ENCODE peak calls at places on chromosome 11, in ten cellular contexts. One of them, this sample, is unnamed.

GRCh38 chr11:127619946-127620345 is 619.4 kb upstream of the KIRREL3 start:
- DNase-seq in LNCaP clone FGC: no peak
- DNase-seq in AG04450: no peak
- DNase-seq in colonic mucosa: no peak
- DNase-seq in cardiac fibroblast: no peak
- DNase-seq in AG04449: no peak
- DNase-seq in fibroblast of pulmonary artery: no peak
- DNase-seq in NB4: no peak
- DNase-seq in AG10803: no peak
- DNase-seq in sigmoid colon: no peak
- DNase-seq in this sample: no peak

GRCh38 chr11:64842366-64842759 is 2.1 kb downstream of the CDC42BPG start:
- DNase-seq in LNCaP clone FGC: no peak
- DNase-seq in AG04450: no peak
- DNase-seq in colonic mucosa: no peak
- DNase-seq in cardiac fibroblast: no peak
- DNase-seq in AG04449: no peak
- DNase-seq in fibroblast of pulmonary artery: no peak
- DNase-seq in NB4: no peak
- DNase-seq in AG10803: no peak
- DNase-seq in sigmoid colon: no peak
- DNase-seq in this sample: no peak

GRCh38 chr11:122145715-122146274 is 29.8 kb upstream of the BLID start:
- DNase-seq in LNCaP clone FGC: no peak
- DNase-seq in AG04450: no peak
- DNase-seq in colonic mucosa: no peak
- DNase-seq in cardiac fibroblast: no peak
- DNase-seq in AG04449: no peak
- DNase-seq in fibroblast of pulmonary artery: no peak
- DNase-seq in NB4: no peak
- DNase-seq in AG10803: no peak
- DNase-seq in sigmoid colon: no peak
- DNase-seq in this sample: no peak

GRCh38 chr11:68677432-68677831 is 6.9 kb upstream of the GAL start:
- DNase-seq in LNCaP clone FGC: no peak
- DNase-seq in AG04450: peak
- DNase-seq in colonic mucosa: no peak
- DNase-seq in cardiac fibroblast: peak
- DNase-seq in AG04449: peak
- DNase-seq in fibroblast of pulmonary artery: peak
- DNase-seq in NB4: peak
- DNase-seq in AG10803: peak
- DNase-seq in sigmoid colon: peak
- DNase-seq in this sample: peak

GRCh38 chr11:75896843-75897419 is 81.9 kb downstream of the UVRAG start:
- DNase-seq in LNCaP clone FGC: no peak
- DNase-seq in AG04450: peak
- DNase-seq in colonic mucosa: no peak
- DNase-seq in cardiac fibroblast: peak
- DNase-seq in AG04449: peak
- DNase-seq in fibroblast of pulmonary artery: peak
- DNase-seq in NB4: peak
- DNase-seq in AG10803: peak
- DNase-seq in sigmoid colon: no peak
- DNase-seq in this sample: peak

GRCh38 chr11:25910090-25910489 is 421.8 kb upstream of the ANO3 start:
- DNase-seq in LNCaP clone FGC: no peak
- DNase-seq in AG04450: no peak
- DNase-seq in colonic mucosa: no peak
- DNase-seq in cardiac fibroblast: no peak
- DNase-seq in AG04449: no peak
- DNase-seq in fibroblast of pulmonary artery: no peak
- DNase-seq in NB4: no peak
- DNase-seq in AG10803: no peak
- DNase-seq in sigmoid colon: no peak
- DNase-seq in this sample: no peak

GRCh38 chr11:68312780-68313573 is 586 bp downstream of the LRP5 start:
- DNase-seq in LNCaP clone FGC: no peak
- DNase-seq in AG04450: no peak
- DNase-seq in colonic mucosa: no peak
- DNase-seq in cardiac fibroblast: no peak
- DNase-seq in AG04449: no peak
- DNase-seq in fibroblast of pulmonary artery: no peak
- DNase-seq in NB4: peak
- DNase-seq in AG10803: no peak
- DNase-seq in sigmoid colon: no peak
- DNase-seq in this sample: no peak

GRCh38 chr11:67466367-67466766 is 2.7 kb downstream of the TMEM134 start:
- DNase-seq in LNCaP clone FGC: no peak
- DNase-seq in AG04450: no peak
- DNase-seq in colonic mucosa: no peak
- DNase-seq in cardiac fibroblast: no peak
- DNase-seq in AG04449: no peak
- DNase-seq in fibroblast of pulmonary artery: no peak
- DNase-seq in NB4: no peak
- DNase-seq in AG10803: no peak
- DNase-seq in sigmoid colon: no peak
- DNase-seq in this sample: no peak

GRCh38 chr11:18056561-18057181 is 10.6 kb upstream of the TPH1 start:
- DNase-seq in LNCaP clone FGC: no peak
- DNase-seq in AG04450: no peak
- DNase-seq in colonic mucosa: no peak
- DNase-seq in cardiac fibroblast: no peak
- DNase-seq in AG04449: no peak
- DNase-seq in fibroblast of pulmonary artery: no peak
- DNase-seq in NB4: no peak
- DNase-seq in AG10803: no peak
- DNase-seq in sigmoid colon: no peak
- DNase-seq in this sample: no peak

GRCh38 chr11:85680897-85681296 is 5.1 kb downstream of the CCDC89 start:
- DNase-seq in LNCaP clone FGC: no peak
- DNase-seq in AG04450: no peak
- DNase-seq in colonic mucosa: no peak
- DNase-seq in cardiac fibroblast: no peak
- DNase-seq in AG04449: no peak
- DNase-seq in fibroblast of pulmonary artery: no peak
- DNase-seq in NB4: no peak
- DNase-seq in AG10803: no peak
- DNase-seq in sigmoid colon: no peak
- DNase-seq in this sample: no peak

GRCh38 chr11:63866211-63866610 is 27.3 kb downstream of the MARK2 start:
- DNase-seq in LNCaP clone FGC: peak
- DNase-seq in AG04450: no peak
- DNase-seq in colonic mucosa: peak
- DNase-seq in cardiac fibroblast: peak
- DNase-seq in AG04449: no peak
- DNase-seq in fibroblast of pulmonary artery: peak
- DNase-seq in NB4: peak
- DNase-seq in AG10803: peak
- DNase-seq in sigmoid colon: peak
- DNase-seq in this sample: no peak

GRCh38 chr11:68039526-68040086 is 781 bp downstream of the TCIRG1 start:
- DNase-seq in LNCaP clone FGC: no peak
- DNase-seq in AG04450: no peak
- DNase-seq in colonic mucosa: no peak
- DNase-seq in cardiac fibroblast: no peak
- DNase-seq in AG04449: no peak
- DNase-seq in fibroblast of pulmonary artery: no peak
- DNase-seq in NB4: no peak
- DNase-seq in AG10803: no peak
- DNase-seq in sigmoid colon: peak
- DNase-seq in this sample: no peak

GRCh38 chr11:84947970-84948600 is 679.1 kb downstream of the DLG2 start:
- DNase-seq in LNCaP clone FGC: no peak
- DNase-seq in AG04450: no peak
- DNase-seq in colonic mucosa: no peak
- DNase-seq in cardiac fibroblast: peak
- DNase-seq in AG04449: no peak
- DNase-seq in fibroblast of pulmonary artery: peak
- DNase-seq in NB4: no peak
- DNase-seq in AG10803: peak
- DNase-seq in sigmoid colon: no peak
- DNase-seq in this sample: no peak

GRCh38 chr11:100830978-100831732 is 144.1 kb downstream of the ARHGAP42 start:
- DNase-seq in LNCaP clone FGC: no peak
- DNase-seq in AG04450: no peak
- DNase-seq in colonic mucosa: no peak
- DNase-seq in cardiac fibroblast: peak
- DNase-seq in AG04449: peak
- DNase-seq in fibroblast of pulmonary artery: peak
- DNase-seq in NB4: no peak
- DNase-seq in AG10803: peak
- DNase-seq in sigmoid colon: no peak
- DNase-seq in this sample: peak

GRCh38 chr11:128398517-128399152 is 188.7 kb downstream of the ETS1 start:
- DNase-seq in LNCaP clone FGC: no peak
- DNase-seq in AG04450: no peak
- DNase-seq in colonic mucosa: no peak
- DNase-seq in cardiac fibroblast: no peak
- DNase-seq in AG04449: no peak
- DNase-seq in fibroblast of pulmonary artery: no peak
- DNase-seq in NB4: no peak
- DNase-seq in AG10803: no peak
- DNase-seq in sigmoid colon: no peak
- DNase-seq in this sample: no peak

GRCh38 chr11:33802414-33802950 is 28.2 kb upstream of the FBXO3 start:
- DNase-seq in LNCaP clone FGC: peak
- DNase-seq in AG04450: peak
- DNase-seq in colonic mucosa: peak
- DNase-seq in cardiac fibroblast: peak
- DNase-seq in AG04449: peak
- DNase-seq in fibroblast of pulmonary artery: peak
- DNase-seq in NB4: peak
- DNase-seq in AG10803: peak
- DNase-seq in sigmoid colon: peak
- DNase-seq in this sample: peak

GRCh38 chr11:11701070-11701469 is 79.3 kb upstream of the GALNT18 start:
- DNase-seq in LNCaP clone FGC: no peak
- DNase-seq in AG04450: peak
- DNase-seq in colonic mucosa: no peak
- DNase-seq in cardiac fibroblast: no peak
- DNase-seq in AG04449: no peak
- DNase-seq in fibroblast of pulmonary artery: peak
- DNase-seq in NB4: no peak
- DNase-seq in AG10803: peak
- DNase-seq in sigmoid colon: no peak
- DNase-seq in this sample: no peak
- TF ChIP-seq CTCF in LNCaP clone FGC: no peak
- TF ChIP-seq CTCF in AG04450: no peak
- TF ChIP-seq CTCF in colonic mucosa: no peak
- TF ChIP-seq CTCF in cardiac fibroblast: no peak
- TF ChIP-seq CTCF in AG04449: no peak
- TF ChIP-seq CTCF in fibroblast of pulmonary artery: no peak
- TF ChIP-seq CTCF in NB4: no peak
- TF ChIP-seq CTCF in AG10803: no peak
- TF ChIP-seq CTCF in sigmoid colon: no peak
- TF ChIP-seq CTCF in this sample: no peak

GRCh38 chr11:60992842-60993409 is 21.4 kb downstream of the CD6 start:
- DNase-seq in LNCaP clone FGC: no peak
- DNase-seq in AG04450: no peak
- DNase-seq in colonic mucosa: no peak
- DNase-seq in cardiac fibroblast: peak
- DNase-seq in AG04449: no peak
- DNase-seq in fibroblast of pulmonary artery: no peak
- DNase-seq in NB4: no peak
- DNase-seq in AG10803: no peak
- DNase-seq in sigmoid colon: no peak
- DNase-seq in this sample: no peak
- H3K4me3 ChIP-seq in LNCaP clone FGC: no peak
- H3K4me3 ChIP-seq in AG04450: no peak
- H3K4me3 ChIP-seq in colonic mucosa: no peak
- H3K4me3 ChIP-seq in cardiac fibroblast: no peak
- H3K4me3 ChIP-seq in AG04449: no peak
- H3K4me3 ChIP-seq in fibroblast of pulmonary artery: no peak
- H3K4me3 ChIP-seq in NB4: no peak
- H3K4me3 ChIP-seq in AG10803: no peak
- H3K4me3 ChIP-seq in sigmoid colon: no peak
- H3K4me3 ChIP-seq in this sample: no peak

DNA sequence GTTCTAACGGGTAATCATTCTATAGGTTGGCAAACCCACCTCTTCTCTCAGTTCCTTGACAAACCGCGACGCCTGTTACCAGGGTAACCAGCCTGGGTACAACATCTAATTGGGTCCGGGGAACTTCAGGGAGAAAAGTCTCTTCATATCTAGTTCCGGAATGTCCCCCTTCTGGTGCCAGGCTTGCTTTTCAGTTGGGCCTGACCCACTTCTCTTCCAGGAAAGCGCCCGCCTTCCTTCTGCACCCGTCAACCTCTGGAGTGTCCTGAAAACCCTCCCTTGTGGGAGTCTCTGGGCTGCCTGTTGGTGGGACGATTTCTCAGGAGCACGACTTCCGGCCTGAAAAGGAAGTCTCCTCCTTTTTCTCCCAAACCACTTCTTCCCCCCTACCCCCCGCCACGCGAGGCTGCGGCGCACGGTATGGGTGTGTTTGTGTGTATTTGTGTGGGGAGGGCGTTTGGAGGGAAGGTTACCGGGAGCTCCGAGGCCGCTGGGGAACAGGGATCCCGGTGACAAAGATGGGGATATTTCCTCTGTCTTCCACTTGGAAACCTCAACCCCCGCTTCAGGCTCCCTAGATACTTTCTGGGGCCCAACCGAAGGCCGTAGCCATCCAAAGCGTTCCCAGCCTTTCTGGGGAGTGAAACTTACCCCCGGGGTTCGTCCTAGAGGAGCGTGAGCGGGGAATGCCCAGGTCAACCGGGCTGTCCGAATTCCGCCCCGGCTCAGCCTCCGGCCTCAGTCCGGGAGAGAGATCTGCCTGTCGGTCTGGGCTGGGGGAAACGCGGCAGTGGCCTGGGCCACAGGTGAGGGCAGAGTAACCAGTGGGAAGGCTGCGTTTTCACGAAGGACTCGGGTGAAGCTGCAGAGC is at the start of the genes NKAPD1 and PIH1D2:
- DNase-seq in LNCaP clone FGC: peak
- DNase-seq in AG04450: peak
- DNase-seq in colonic mucosa: peak
- DNase-seq in cardiac fibroblast: peak
- DNase-seq in AG04449: peak
- DNase-seq in fibroblast of pulmonary artery: peak
- DNase-seq in NB4: peak
- DNase-seq in AG10803: peak
- DNase-seq in sigmoid colon: peak
- DNase-seq in this sample: peak
- TF ChIP-seq CTCF in LNCaP clone FGC: no peak
- TF ChIP-seq CTCF in AG04450: peak
- TF ChIP-seq CTCF in colonic mucosa: no peak
- TF ChIP-seq CTCF in cardiac fibroblast: peak
- TF ChIP-seq CTCF in AG04449: no peak
- TF ChIP-seq CTCF in fibroblast of pulmonary artery: peak
- TF ChIP-seq CTCF in NB4: no peak
- TF ChIP-seq CTCF in AG10803: peak
- TF ChIP-seq CTCF in sigmoid colon: no peak
- TF ChIP-seq CTCF in this sample: no peak

DNA sequence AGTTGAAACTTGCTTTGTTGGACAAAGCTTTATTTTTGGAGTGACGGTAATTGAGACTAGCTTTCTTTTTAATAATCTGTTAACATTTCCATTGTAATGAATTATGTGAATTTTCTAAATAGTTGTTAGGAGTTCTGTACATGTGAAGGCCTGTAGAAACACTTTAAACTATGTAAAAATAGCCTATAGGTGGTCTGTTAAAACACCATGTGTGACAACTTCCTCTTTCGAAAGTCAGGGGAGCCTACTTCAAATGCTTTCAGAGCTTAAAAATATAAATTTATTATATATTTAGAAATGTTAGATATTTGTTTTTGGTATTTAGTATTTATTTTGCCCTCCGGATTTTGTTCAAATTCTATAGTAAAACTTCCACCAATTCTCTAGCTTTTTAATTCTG is 28.7 kb downstream of the DDIAS start:
- DNase-seq in LNCaP clone FGC: no peak
- DNase-seq in AG04450: no peak
- DNase-seq in colonic mucosa: no peak
- DNase-seq in cardiac fibroblast: no peak
- DNase-seq in AG04449: no peak
- DNase-seq in fibroblast of pulmonary artery: no peak
- DNase-seq in NB4: peak
- DNase-seq in AG10803: no peak
- DNase-seq in sigmoid colon: no peak
- DNase-seq in this sample: no peak
- H3K4me3 ChIP-seq in LNCaP clone FGC: no peak
- H3K4me3 ChIP-seq in AG04450: no peak
- H3K4me3 ChIP-seq in colonic mucosa: no peak
- H3K4me3 ChIP-seq in cardiac fibroblast: no peak
- H3K4me3 ChIP-seq in AG04449: no peak
- H3K4me3 ChIP-seq in fibroblast of pulmonary artery: no peak
- H3K4me3 ChIP-seq in NB4: no peak
- H3K4me3 ChIP-seq in AG10803: no peak
- H3K4me3 ChIP-seq in sigmoid colon: no peak
- H3K4me3 ChIP-seq in this sample: no peak

This sample was measured in HFF-Myc.